ENCODE peak calls at places on chromosomes 3 and 15, in eight cellular contexts. O is HFFc6; W is PC-9; E is AG04450; I is SHP77; F is HT-29; Y is activated T-helper 1 cell treated with anti-CD3 and anti-CD28 coated beads, Interleukin-2, amount 50 U/mL, for 16 hours; Z is ACHN. C is an unnamed sample.
A peak's percentile ranks its signal among the peaks of the same experiment; 100 is the strongest.

GRCh38 chr3:126671521-126671920 is 16.6 kb upstream of the TXNRD3 start:
- DNase-seq in E (no peak), Y (no peak), F (no peak), W (no peak), O (no peak), Z (no peak), I (no peak), C (no peak)

GRCh38 chr15:30885814-30886213 is 17.9 kb upstream of the FAN1 start:
- DNase-seq in W (no peak), I (no peak), E (no peak), O (peak; percentile 10), Z (peak; percentile 21), Y (no peak), F (peak; percentile 38), C (no peak)

GRCh38 chr3:177427096-177427495 is 229.8 kb upstream of the TBL1XR1 start:
- DNase-seq in O (no peak), Y (no peak), Z (no peak), F (no peak), I (no peak), E (no peak), W (no peak), C (no peak)

GRCh38 chr3:64009528-64009927 is 13.8 kb downstream of the PSMD6 start:
- DNase-seq in W (no peak), F (no peak), E (no peak), Y (no peak), O (no peak), I (no peak), Z (no peak), C (no peak)

GRCh38 chr3:159322322-159322939 is 520.6 kb downstream of the MFSD1 start:
- DNase-seq in Y (no peak), O (no peak), F (peak; percentile 31), W (no peak), Z (peak; percentile 18), E (no peak), I (peak; percentile 23), C (peak; percentile 55)

GRCh38 chr3:196992461-196993065 is 23.9 kb upstream of the PIGZ start:
- DNase-seq in Z (no peak), Y (no peak), W (no peak), I (no peak), F (no peak), O (no peak), E (no peak), C (no peak)

GRCh38 chr15:39194431-39194830 is 386.4 kb upstream of the THBS1 start:
- DNase-seq in F (no peak), O (no peak), Z (no peak), E (no peak), I (no peak), W (no peak), Y (no peak), C (peak; percentile 18)

GRCh38 chr3:36852071-36852470 is 87.7 kb upstream of the DCLK3 start:
- DNase-seq in W (no peak), I (no peak), Y (no peak), E (no peak), O (no peak), Z (no peak), F (no peak), C (no peak)

GRCh38 chr3:159938712-159939111 is 49.9 kb upstream of the IL12A start:
- DNase-seq in W (no peak), Y (no peak), I (no peak), O (no peak), Z (no peak), F (no peak), E (no peak), C (no peak)

GRCh38 chr3:13851997-13852637 is 27.8 kb downstream of the WNT7A start:
- DNase-seq in I (no peak), O (no peak), W (no peak), F (no peak), Y (no peak), E (no peak), Z (no peak), C (no peak)

GRCh38 chr3:28595364-28595763 is 246.7 kb upstream of the AZI2 start:
- DNase-seq in Y (no peak), O (no peak), F (no peak), E (no peak), I (no peak), Z (no peak), W (no peak), C (peak; percentile 50)

GRCh38 chr3:107271787-107272387 is 105.4 kb upstream of the CCDC54 start:
- DNase-seq in E (no peak), I (peak; percentile 35), O (peak; percentile 38), F (peak; percentile 44), Y (no peak), W (peak; percentile 65), Z (peak; percentile 62), C (peak; percentile 48)

GRCh38 chr3:167864559-167864887 is 129.0 kb downstream of the SERPINI1 start:
- DNase-seq in W (no peak), E (no peak), F (no peak), I (no peak), Z (no peak), O (no peak), Y (no peak), C (no peak)

GRCh38 chr3:52069891-52070290 is 13.5 kb upstream of the DUSP7 start:
- DNase-seq in O (no peak), Z (no peak), F (no peak), W (no peak), Y (no peak), I (no peak), E (no peak), C (no peak)

GRCh38 chr3:48403533-48404439 is 26.1 kb downstream of the PLXNB1 start:
- DNase-seq in E (no peak), W (no peak), F (no peak), I (no peak), O (no peak), Z (no peak), Y (peak; percentile 1), C (no peak)

GRCh38 chr15:56804908-56805307 is 71.6 kb upstream of the ZNF280D start:
- DNase-seq in Z (peak; percentile 6), Y (no peak), O (no peak), F (no peak), W (no peak), I (no peak), E (no peak), C (no peak)

GRCh38 chr3:72234394-72234793 is 449.4 kb upstream of the PROK2 start:
- DNase-seq in I (no peak), Y (no peak), F (no peak), Z (no peak), W (no peak), E (peak; percentile 30), O (peak; percentile 45), C (no peak)

GRCh38 chr3:24678441-24678865 is 183.8 kb upstream of the THRB start:
- DNase-seq in E (peak; percentile 75), Z (peak; percentile 43), F (no peak), Y (no peak), I (no peak), O (no peak), W (peak; percentile 84), C (peak; percentile 98)

GRCh38 chr3:16319307-16319706 is 54.3 kb downstream of the OXNAD1 start:
- DNase-seq in E (no peak), I (peak; percentile 5), F (peak; percentile 17), O (no peak), W (no peak), Z (peak; percentile 16), Y (peak; percentile 47), C (peak; percentile 23)

GRCh38 chr3:194631696-194632095 is 1.5 kb downstream of the TMEM44 start:
- DNase-seq in F (no peak), E (no peak), W (no peak), Z (no peak), I (no peak), O (no peak), Y (no peak), C (no peak)

GRCh38 chr15:78082106-78082742 is 4.7 kb upstream of the TBC1D2B start:
- DNase-seq in O (no peak), I (no peak), E (no peak), F (no peak), W (no peak), Y (no peak), Z (no peak), C (no peak)